ENCODE peak calls at places on chromosomes 1 and 21, in ten cellular contexts. K, D, A, O, F, W, U, E, X and B are unnamed samples.

GRCh38 chr1:205589618-205590456 is 42.0 kb downstream of the ELK4 start:
- DNase-seq in K (no peak), D (no peak), E (no peak), F (no peak), U (no peak), W (no peak), A (no peak), X (peak), O (no peak), B (no peak)

GRCh38 chr1:203186446-203187305 is at the start of gene CHI3L1:
- DNase-seq in D (peak), F (no peak), U (peak), A (peak), K (no peak), X (no peak), E (no peak), W (no peak), O (no peak), B (no peak)

GRCh38 chr1:209106237-209106741 is 477.2 kb upstream of the CAMK1G start:
- DNase-seq in F (no peak), W (no peak), A (no peak), E (no peak), K (peak), U (peak), X (no peak), O (no peak), D (no peak), B (peak)

GRCh38 chr1:50348449-50349241 is 74.6 kb downstream of the DMRTA2 start:
- DNase-seq in D (no peak), E (no peak), A (peak), O (peak), F (no peak), K (peak), U (peak), W (peak), X (no peak), B (peak)

GRCh38 chr1:37561794-37562132 is 5.0 kb downstream of the DNALI1 start:
- DNase-seq in E (no peak), K (peak), A (no peak), X (no peak), W (peak), F (no peak), D (no peak), O (no peak), U (peak), B (no peak)

GRCh38 chr1:3596663-3597598 is 14.4 kb downstream of the MEGF6 start:
- DNase-seq in A (no peak), W (no peak), K (no peak), D (no peak), O (no peak), E (no peak), U (no peak), X (no peak), F (no peak), B (no peak)

GRCh38 chr1:59061876-59062275 is 235.0 kb upstream of the FGGY start:
- DNase-seq in D (peak), O (no peak), U (no peak), F (no peak), W (peak), A (peak), K (peak), X (peak), E (peak), B (peak)

GRCh38 chr1:7410156-7410555 is 360.9 kb upstream of the VAMP3 start:
- DNase-seq in A (no peak), D (no peak), E (no peak), F (no peak), U (no peak), X (no peak), K (no peak), W (no peak), O (no peak), B (no peak)

GRCh38 chr1:38431669-38432376 is 385.2 kb upstream of the POU3F1 start:
- DNase-seq in K (no peak), W (no peak), X (no peak), U (no peak), O (no peak), D (no peak), F (no peak), A (no peak), E (no peak), B (no peak)

GRCh38 chr1:44646276-44646675 is 28.0 kb downstream of the TMEM53 start:
- DNase-seq in W (no peak), U (no peak), A (peak), F (no peak), E (no peak), K (peak), X (peak), O (no peak), D (no peak), B (no peak)

GRCh38 chr21:43854773-43855633 is 10.0 kb upstream of the AGPAT3 start:
- DNase-seq in D (peak), O (no peak), X (no peak), A (no peak), U (no peak), F (no peak), W (peak), K (no peak), E (no peak), B (no peak)

GRCh38 chr1:75136158-75136815 is 2.1 kb downstream of the LHX8 start:
- DNase-seq in X (no peak), K (no peak), A (no peak), O (no peak), F (no peak), U (peak), W (no peak), E (no peak), D (no peak), B (no peak)

GRCh38 chr1:75134656-75134938 is 409 bp downstream of the LHX8 start:
- DNase-seq in O (no peak), U (peak), W (no peak), X (no peak), E (no peak), K (no peak), F (no peak), D (no peak), A (no peak), B (no peak)

GRCh38 chr1:75135829-75136142 is 1.6 kb downstream of the LHX8 start:
- DNase-seq in W (no peak), A (no peak), U (peak), D (no peak), F (no peak), O (no peak), X (no peak), E (no peak), K (peak), B (no peak)

GRCh38 chr1:75133754-75134655 is at the start of gene LHX8:
- DNase-seq in O (no peak), A (no peak), X (no peak), W (peak), K (peak), E (no peak), F (no peak), D (no peak), U (peak), B (no peak)

GRCh38 chr1:75134939-75135828 is 996 bp downstream of the LHX8 start:
- DNase-seq in F (no peak), E (no peak), U (peak), D (no peak), A (no peak), K (peak), X (no peak), O (no peak), W (no peak), B (no peak)
- H3K4me3 ChIP-seq in F (no peak), E (peak), U (peak), D (peak), A (peak), K (peak), X (peak), O (no peak), W (no peak), B (peak)

GRCh38 chr1:159928491-159929050 is 3.3 kb upstream of the TAGLN2 start:
- DNase-seq in F (peak), X (no peak), D (no peak), U (no peak), O (no peak), A (no peak), W (no peak), K (no peak), E (no peak), B (no peak)
- H3K4me3 ChIP-seq in F (no peak), X (no peak), D (no peak), U (no peak), O (no peak), A (no peak), W (no peak), K (no peak), E (no peak), B (no peak)

DNA sequence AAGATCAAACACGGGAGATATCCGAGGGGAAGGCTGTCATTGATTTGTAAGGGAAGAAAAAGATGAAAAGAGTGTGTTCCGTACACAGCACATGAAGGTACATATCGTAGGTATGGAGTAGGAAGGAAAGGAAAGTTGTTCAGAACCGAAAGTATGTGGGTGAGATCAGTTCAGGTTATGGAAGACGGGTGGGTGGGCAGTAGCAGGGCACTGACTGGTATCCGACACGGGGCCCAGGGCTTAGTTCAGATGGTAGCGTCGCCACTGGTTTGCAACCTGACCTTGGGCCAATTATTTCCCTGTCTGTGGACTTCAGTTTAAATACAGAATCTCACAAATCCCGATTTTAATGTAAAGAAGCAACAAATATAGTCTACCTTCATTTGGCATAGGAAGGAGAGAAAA is 27.8 kb upstream of the A3GALT2 start:
- DNase-seq in U (no peak), A (no peak), O (no peak), X (peak), K (peak), E (no peak), F (no peak), D (no peak), W (no peak), B (peak)
- H3K4me3 ChIP-seq in U (peak), A (peak), O (peak), X (peak), K (peak), E (peak), F (peak), D (peak), W (peak), B (peak)

DNA sequence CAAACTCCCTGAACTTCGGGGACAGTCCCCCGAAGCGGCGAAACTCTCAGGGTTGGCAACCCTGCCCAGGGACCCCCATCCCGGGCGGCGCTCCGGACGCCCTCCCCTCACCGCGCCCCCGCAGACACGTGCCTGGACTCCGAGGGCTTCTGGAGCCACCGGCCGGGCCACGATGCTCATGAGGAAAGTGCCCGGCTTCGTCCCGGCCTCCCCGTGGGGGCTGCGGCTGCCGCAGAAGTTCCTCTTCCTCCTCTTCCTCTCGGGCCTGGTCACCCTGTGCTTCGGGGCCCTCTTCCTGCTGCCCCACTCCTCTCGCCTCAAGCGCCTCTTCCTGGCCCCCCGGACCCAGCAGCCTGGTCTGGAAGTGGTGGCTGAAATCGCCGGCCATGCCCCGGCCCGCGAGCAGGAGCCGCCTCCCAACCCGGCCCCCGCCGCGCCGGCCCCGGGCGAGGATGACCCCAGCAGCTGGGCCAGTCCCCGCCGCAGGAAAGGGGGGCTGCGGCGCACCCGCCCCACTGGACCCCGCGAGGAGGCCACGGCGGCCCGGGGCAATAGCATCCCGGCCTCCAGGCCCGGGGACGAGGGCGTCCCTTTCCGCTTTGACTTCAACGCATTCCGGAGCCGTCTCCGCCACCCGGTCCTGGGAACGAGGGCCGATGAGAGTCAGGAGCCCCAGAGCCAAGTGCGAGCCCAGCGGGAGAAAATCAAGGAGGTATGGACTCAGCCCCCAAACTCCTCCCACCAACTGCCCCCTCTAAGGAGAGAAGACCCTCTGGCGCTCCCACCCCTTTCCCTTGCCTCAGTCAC is 1.2 kb downstream of the MAN1C1 start:
- DNase-seq in F (peak), O (no peak), A (no peak), E (peak), X (peak), K (no peak), D (peak), W (no peak), U (peak), B (peak)
- H3K4me3 ChIP-seq in F (no peak), O (peak), A (peak), E (peak), X (peak), K (peak), D (peak), W (peak), U (peak), B (peak)

GRCh38 chr1:108050134-108050533 is 85.2 kb upstream of the VAV3 start:
- DNase-seq in X (no peak), K (no peak), E (peak), F (no peak), D (peak), U (no peak), A (no peak), W (no peak), O (no peak), B (peak)

GRCh38 chr1:108050911-108051624 is 86.1 kb upstream of the VAV3 start:
- DNase-seq in F (no peak), X (no peak), W (no peak), E (no peak), K (no peak), D (no peak), U (peak), O (no peak), A (no peak), B (no peak)

GRCh38 chr1:108049083-108049819 is 84.3 kb upstream of the VAV3 start:
- DNase-seq in A (no peak), X (no peak), F (peak), O (no peak), U (peak), W (peak), D (peak), K (no peak), E (peak), B (peak)

GRCh38 chr1:108053291-108054023 is 88.5 kb upstream of the VAV3 start:
- DNase-seq in U (no peak), F (no peak), D (no peak), E (no peak), K (no peak), X (no peak), A (no peak), O (no peak), W (no peak), B (no peak)

GRCh38 chr1:108051625-108052382 is 86.8 kb upstream of the VAV3 start:
- DNase-seq in X (no peak), A (no peak), F (no peak), O (no peak), E (no peak), W (no peak), D (no peak), U (peak), K (no peak), B (no peak)
- H3K4me3 ChIP-seq in X (no peak), A (no peak), F (no peak), O (no peak), E (no peak), W (no peak), D (peak), U (no peak), K (no peak), B (no peak)

DNA sequence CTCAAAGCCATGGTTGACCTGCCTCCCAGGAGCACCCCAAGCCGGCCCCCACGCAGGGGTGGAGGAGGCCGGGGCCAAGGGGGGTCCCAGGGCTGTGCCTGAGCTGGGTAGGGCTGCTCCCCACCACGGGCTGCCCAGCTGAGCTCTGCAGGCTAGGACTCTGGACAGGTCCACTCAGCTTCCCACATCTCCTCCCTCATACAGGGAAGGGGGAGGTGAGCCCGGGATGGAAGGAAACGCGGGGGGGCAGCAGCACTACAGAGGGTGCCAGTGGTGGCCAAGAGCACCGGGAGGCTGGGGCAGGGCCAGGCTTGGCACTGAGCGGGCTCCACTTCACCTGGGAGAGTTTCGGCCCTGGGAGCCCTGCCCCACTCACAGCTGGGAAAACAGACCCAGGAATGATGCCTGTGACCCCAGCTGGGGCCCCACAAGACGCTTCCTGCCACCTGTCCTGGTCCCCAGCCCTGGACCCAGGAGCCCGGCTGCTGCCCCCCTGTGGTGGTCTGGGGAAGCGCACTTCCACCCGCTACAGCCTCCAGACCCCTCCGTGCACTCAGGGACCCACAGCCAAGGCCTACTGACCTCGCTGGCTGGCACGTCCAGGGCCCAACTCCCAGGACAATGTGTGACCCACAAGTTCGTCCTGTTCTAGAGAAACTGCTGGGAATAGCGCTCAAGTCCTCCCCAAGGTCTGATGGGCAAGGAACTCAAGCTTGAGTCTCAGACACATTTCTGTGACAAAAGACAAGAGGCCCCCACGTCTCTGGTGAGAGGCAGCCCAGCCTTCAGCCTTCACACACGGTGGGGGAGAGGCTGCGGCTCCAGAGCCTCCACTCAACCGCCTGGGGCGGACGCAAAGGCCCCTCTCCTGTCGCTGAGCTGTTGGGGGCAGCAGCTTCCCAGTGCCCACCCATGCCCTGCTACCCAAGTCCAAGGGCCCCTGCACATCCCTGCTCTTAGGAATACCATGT is 3.0 kb downstream of the AURKAIP1 start:
- DNase-seq in E (peak), F (peak), U (peak), D (peak), W (peak), X (peak), O (peak), K (peak), A (peak), B (peak)
- H3K4me3 ChIP-seq in E (no peak), F (no peak), U (no peak), D (no peak), W (no peak), X (no peak), O (no peak), K (no peak), A (no peak), B (no peak)

DNA sequence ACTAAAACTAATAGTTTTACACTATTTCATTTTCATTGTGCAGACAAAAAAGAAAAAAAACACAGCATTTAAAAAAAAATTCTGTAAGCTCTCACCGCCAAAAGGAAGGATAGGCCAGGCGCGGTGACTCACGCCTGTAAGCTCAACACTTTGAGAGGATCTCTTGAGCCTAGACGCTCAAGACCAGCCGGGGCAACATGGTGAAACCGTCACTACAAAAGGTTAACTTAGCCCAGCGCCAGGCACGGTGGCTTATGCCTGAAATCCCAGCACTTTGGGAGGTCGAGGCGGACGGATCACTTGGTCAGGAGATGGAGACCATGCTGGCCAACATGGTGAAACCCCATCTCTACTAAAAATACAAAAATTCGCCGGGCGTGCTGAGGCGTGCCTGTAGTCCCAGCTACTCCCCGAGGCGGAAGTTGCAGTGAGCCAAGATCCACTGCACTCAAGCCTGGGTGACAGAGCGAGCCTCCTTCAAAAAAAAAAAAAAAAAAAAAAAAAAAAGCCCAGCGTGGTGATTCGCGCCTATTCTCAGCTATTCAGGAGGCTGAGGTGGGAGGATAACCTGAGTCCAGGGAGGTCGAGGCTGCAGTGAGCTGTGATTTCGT is 14.3 kb upstream of the SPEN start:
- DNase-seq in W (peak), D (peak), O (peak), E (peak), U (peak), F (peak), A (peak), X (peak), K (peak), B (peak)
- H3K4me3 ChIP-seq in W (peak), D (peak), O (peak), E (peak), U (peak), F (no peak), A (peak), X (peak), K (peak), B (peak)